ENCODE peak calls at places on chromosomes 16 and 17, in seven cellular contexts. One of them, this sample, is unnamed.

GRCh38 chr16:2473999-2474876 is 689 bp upstream of the TBC1D24 start:
- DNase-seq in NCI-H69: peak
- DNase-seq in AG08395: no peak
- DNase-seq in PC-3: peak
- DNase-seq in stimulated activated CD8-positive, alpha-beta memory T cell treated with anti-CD3 and anti-CD28 coated beads, Interleukin-4, amount 100 ng/mL, for 24 hours: no peak
- DNase-seq in hippocampal formation: peak
- DNase-seq in ascending aorta: no peak
- DNase-seq in this sample: no peak

GRCh38 chr16:56191807-56192643 is 736 bp downstream of the GNAO1 start:
- DNase-seq in NCI-H69: peak
- DNase-seq in AG08395: no peak
- DNase-seq in PC-3: no peak
- DNase-seq in stimulated activated CD8-positive, alpha-beta memory T cell treated with anti-CD3 and anti-CD28 coated beads, Interleukin-4, amount 100 ng/mL, for 24 hours: no peak
- DNase-seq in hippocampal formation: peak
- DNase-seq in ascending aorta: no peak
- DNase-seq in this sample: no peak

GRCh38 chr16:84887207-84887606 is 67.4 kb downstream of the CRISPLD2 start:
- DNase-seq in NCI-H69: no peak
- DNase-seq in AG08395: no peak
- DNase-seq in PC-3: no peak
- DNase-seq in stimulated activated CD8-positive, alpha-beta memory T cell treated with anti-CD3 and anti-CD28 coated beads, Interleukin-4, amount 100 ng/mL, for 24 hours: no peak
- DNase-seq in hippocampal formation: no peak
- DNase-seq in ascending aorta: no peak
- DNase-seq in this sample: no peak

GRCh38 chr17:39593371-39593770 is 14.3 kb downstream of the NEUROD2 start:
- DNase-seq in NCI-H69: no peak
- DNase-seq in AG08395: no peak
- DNase-seq in PC-3: no peak
- DNase-seq in stimulated activated CD8-positive, alpha-beta memory T cell treated with anti-CD3 and anti-CD28 coated beads, Interleukin-4, amount 100 ng/mL, for 24 hours: no peak
- DNase-seq in hippocampal formation: no peak
- DNase-seq in ascending aorta: no peak
- DNase-seq in this sample: no peak

GRCh38 chr16:71373073-71373472 is 14.6 kb downstream of the CALB2 start:
- DNase-seq in NCI-H69: peak
- DNase-seq in AG08395: peak
- DNase-seq in PC-3: peak
- DNase-seq in stimulated activated CD8-positive, alpha-beta memory T cell treated with anti-CD3 and anti-CD28 coated beads, Interleukin-4, amount 100 ng/mL, for 24 hours: no peak
- DNase-seq in hippocampal formation: no peak
- DNase-seq in ascending aorta: no peak
- DNase-seq in this sample: no peak

GRCh38 chr17:43601280-43602050 is 55.3 kb upstream of the ETV4 start:
- DNase-seq in NCI-H69: peak
- DNase-seq in AG08395: no peak
- DNase-seq in PC-3: no peak
- DNase-seq in stimulated activated CD8-positive, alpha-beta memory T cell treated with anti-CD3 and anti-CD28 coated beads, Interleukin-4, amount 100 ng/mL, for 24 hours: no peak
- DNase-seq in hippocampal formation: peak
- DNase-seq in ascending aorta: peak
- DNase-seq in this sample: no peak

GRCh38 chr16:15973460-15973859 is 24.0 kb downstream of the ABCC1 start:
- DNase-seq in NCI-H69: no peak
- DNase-seq in AG08395: no peak
- DNase-seq in PC-3: peak
- DNase-seq in stimulated activated CD8-positive, alpha-beta memory T cell treated with anti-CD3 and anti-CD28 coated beads, Interleukin-4, amount 100 ng/mL, for 24 hours: no peak
- DNase-seq in hippocampal formation: no peak
- DNase-seq in ascending aorta: no peak
- DNase-seq in this sample: no peak

GRCh38 chr17:40498281-40499084 is 2.9 kb downstream of the TNS4 start:
- DNase-seq in NCI-H69: peak
- DNase-seq in AG08395: no peak
- DNase-seq in PC-3: no peak
- DNase-seq in stimulated activated CD8-positive, alpha-beta memory T cell treated with anti-CD3 and anti-CD28 coated beads, Interleukin-4, amount 100 ng/mL, for 24 hours: no peak
- DNase-seq in hippocampal formation: no peak
- DNase-seq in ascending aorta: no peak
- DNase-seq in this sample: no peak

GRCh38 chr17:60392845-60393702 is 1.1 kb upstream of the USP32 start:
- DNase-seq in NCI-H69: peak
- DNase-seq in AG08395: no peak
- DNase-seq in PC-3: peak
- DNase-seq in stimulated activated CD8-positive, alpha-beta memory T cell treated with anti-CD3 and anti-CD28 coated beads, Interleukin-4, amount 100 ng/mL, for 24 hours: peak
- DNase-seq in hippocampal formation: no peak
- DNase-seq in ascending aorta: peak
- DNase-seq in this sample: peak